ENCODE peak calls at places on chromosome X, in four cellular contexts. One of them, this sample, is unnamed.

GRCh38 chrX:154534526-154535322 is 11.9 kb downstream of the G6PD start:
- DNase-seq in caudate nucleus: peak
- DNase-seq in RCC 7860: peak
- DNase-seq in SW480: peak
- DNase-seq in this sample: peak

GRCh38 chrX:67693928-67694327 is 150.1 kb downstream of the AR start:
- DNase-seq in caudate nucleus: no peak
- DNase-seq in RCC 7860: no peak
- DNase-seq in SW480: no peak
- DNase-seq in this sample: no peak

GRCh38 chrX:108139303-108139702 is 47.7 kb downstream of the ATG4A start:
- DNase-seq in caudate nucleus: no peak
- DNase-seq in RCC 7860: no peak
- DNase-seq in SW480: peak
- DNase-seq in this sample: no peak

GRCh38 chrX:105167233-105167632 is 53.3 kb downstream of the TEX13A start:
- DNase-seq in caudate nucleus: no peak
- DNase-seq in RCC 7860: no peak
- DNase-seq in SW480: no peak
- DNase-seq in this sample: no peak

GRCh38 chrX:68416592-68416991 is 16.7 kb downstream of the OPHN1 start:
- DNase-seq in caudate nucleus: no peak
- DNase-seq in RCC 7860: peak
- DNase-seq in SW480: peak
- DNase-seq in this sample: no peak

GRCh38 chrX:40078489-40079288 is 19.1 kb downstream of the BCOR start:
- DNase-seq in caudate nucleus: peak
- DNase-seq in RCC 7860: no peak
- DNase-seq in SW480: no peak
- DNase-seq in this sample: no peak

GRCh38 chrX:39823424-39823823 is 274.3 kb downstream of the BCOR start:
- DNase-seq in caudate nucleus: no peak
- DNase-seq in RCC 7860: no peak
- DNase-seq in SW480: no peak
- DNase-seq in this sample: no peak

GRCh38 chrX:107207089-107207488 is 678 bp downstream of the DNAAF6 start:
- DNase-seq in caudate nucleus: no peak
- DNase-seq in RCC 7860: no peak
- DNase-seq in SW480: no peak
- DNase-seq in this sample: no peak

GRCh38 chrX:42975906-42976305 is 197.9 kb upstream of the PPP1R2C start:
- DNase-seq in caudate nucleus: no peak
- DNase-seq in RCC 7860: no peak
- DNase-seq in SW480: no peak
- DNase-seq in this sample: no peak

GRCh38 chrX:2707334-2707760 is 16.3 kb downstream of the CD99 start:
- DNase-seq in caudate nucleus: no peak
- DNase-seq in RCC 7860: peak
- DNase-seq in SW480: peak
- DNase-seq in this sample: peak

GRCh38 chrX:122771933-122772332 is 412.1 kb upstream of the GRIA3 start:
- DNase-seq in caudate nucleus: no peak
- DNase-seq in RCC 7860: no peak
- DNase-seq in SW480: no peak
- DNase-seq in this sample: no peak

GRCh38 chrX:105543271-105543670 is 279.1 kb upstream of the NRK start:
- DNase-seq in caudate nucleus: no peak
- DNase-seq in RCC 7860: no peak
- DNase-seq in SW480: no peak
- DNase-seq in this sample: no peak

GRCh38 chrX:27565992-27566391 is 24.2 kb upstream of the DCAF8L2 start:
- DNase-seq in caudate nucleus: no peak
- DNase-seq in RCC 7860: no peak
- DNase-seq in SW480: no peak
- DNase-seq in this sample: no peak

GRCh38 chrX:115372026-115372610 is 82.6 kb downstream of the LUZP4 start:
- DNase-seq in caudate nucleus: no peak
- DNase-seq in RCC 7860: peak
- DNase-seq in SW480: no peak
- DNase-seq in this sample: no peak

GRCh38 chrX:85244411-85245210 is 820 bp downstream of the ZNF711 start:
- DNase-seq in caudate nucleus: peak
- DNase-seq in RCC 7860: no peak
- DNase-seq in SW480: peak
- DNase-seq in this sample: no peak

GRCh38 chrX:85992811-85993229 is 54.5 kb downstream of the CHM start:
- DNase-seq in caudate nucleus: no peak
- DNase-seq in RCC 7860: no peak
- DNase-seq in SW480: peak
- DNase-seq in this sample: no peak

GRCh38 chrX:38107028-38107427 is 100.7 kb downstream of the SYTL5 start:
- DNase-seq in caudate nucleus: no peak
- DNase-seq in RCC 7860: no peak
- DNase-seq in SW480: peak
- DNase-seq in this sample: no peak

GRCh38 chrX:57156397-57157049 is 19.3 kb upstream of the SPIN2A start:
- DNase-seq in caudate nucleus: no peak
- DNase-seq in RCC 7860: no peak
- DNase-seq in SW480: peak
- DNase-seq in this sample: no peak

GRCh38 chrX:105823092-105823454 is 734 bp downstream of the NRK start:
- DNase-seq in caudate nucleus: no peak
- DNase-seq in RCC 7860: no peak
- DNase-seq in SW480: no peak
- DNase-seq in this sample: no peak

GRCh38 chrX:119574394-119575266 is at the start of gene UBE2A:
- DNase-seq in caudate nucleus: peak
- DNase-seq in RCC 7860: peak
- DNase-seq in SW480: peak
- DNase-seq in this sample: peak